ENCODE peak calls at places on chromosome 9, in nine cellular contexts. One of them, this sample, is unnamed.

GRCh38 chr9:136502940-136503550 is 20.2 kb upstream of the SEC16A start:
- DNase-seq in activated naive CD8-positive, alpha-beta T cell treated with anti-CD3 and anti-CD28 coated beads, Interleukin-2, amount 50 U/mL, for 24 hours: no peak
- DNase-seq in stimulated activated CD8-positive, alpha-beta memory T cell treated with anti-CD3 and anti-CD28 coated beads, Interleukin-15, amount 100 ng/mL, for 24 hours: no peak
- DNase-seq in memory B cell: no peak
- DNase-seq in RWPE1: no peak
- DNase-seq in T-helper 1 cell: no peak
- DNase-seq in ACHN: no peak
- DNase-seq in fibroblast of lung: no peak
- DNase-seq in omental fat pad: no peak
- DNase-seq in this sample: no peak

GRCh38 chr9:135582966-135583685 is 21.6 kb downstream of the PAEP start:
- DNase-seq in activated naive CD8-positive, alpha-beta T cell treated with anti-CD3 and anti-CD28 coated beads, Interleukin-2, amount 50 U/mL, for 24 hours: no peak
- DNase-seq in stimulated activated CD8-positive, alpha-beta memory T cell treated with anti-CD3 and anti-CD28 coated beads, Interleukin-15, amount 100 ng/mL, for 24 hours: no peak
- DNase-seq in memory B cell: no peak
- DNase-seq in RWPE1: no peak
- DNase-seq in T-helper 1 cell: no peak
- DNase-seq in ACHN: no peak
- DNase-seq in fibroblast of lung: no peak
- DNase-seq in omental fat pad: no peak
- DNase-seq in this sample: no peak

GRCh38 chr9:9387511-9388115 is 1225.2 kb downstream of the PTPRD start:
- DNase-seq in activated naive CD8-positive, alpha-beta T cell treated with anti-CD3 and anti-CD28 coated beads, Interleukin-2, amount 50 U/mL, for 24 hours: no peak
- DNase-seq in stimulated activated CD8-positive, alpha-beta memory T cell treated with anti-CD3 and anti-CD28 coated beads, Interleukin-15, amount 100 ng/mL, for 24 hours: no peak
- DNase-seq in memory B cell: no peak
- DNase-seq in RWPE1: no peak
- DNase-seq in T-helper 1 cell: no peak
- DNase-seq in ACHN: no peak
- DNase-seq in fibroblast of lung: no peak
- DNase-seq in omental fat pad: no peak
- DNase-seq in this sample: no peak

GRCh38 chr9:136517012-136517743 is 28.7 kb downstream of the NOTCH1 start:
- DNase-seq in activated naive CD8-positive, alpha-beta T cell treated with anti-CD3 and anti-CD28 coated beads, Interleukin-2, amount 50 U/mL, for 24 hours: no peak
- DNase-seq in stimulated activated CD8-positive, alpha-beta memory T cell treated with anti-CD3 and anti-CD28 coated beads, Interleukin-15, amount 100 ng/mL, for 24 hours: no peak
- DNase-seq in memory B cell: no peak
- DNase-seq in RWPE1: no peak
- DNase-seq in T-helper 1 cell: no peak
- DNase-seq in ACHN: no peak
- DNase-seq in fibroblast of lung: no peak
- DNase-seq in omental fat pad: no peak
- DNase-seq in this sample: no peak

GRCh38 chr9:129319938-129320481 is 141.9 kb upstream of the IER5L start:
- DNase-seq in activated naive CD8-positive, alpha-beta T cell treated with anti-CD3 and anti-CD28 coated beads, Interleukin-2, amount 50 U/mL, for 24 hours: no peak
- DNase-seq in stimulated activated CD8-positive, alpha-beta memory T cell treated with anti-CD3 and anti-CD28 coated beads, Interleukin-15, amount 100 ng/mL, for 24 hours: no peak
- DNase-seq in memory B cell: no peak
- DNase-seq in RWPE1: no peak
- DNase-seq in T-helper 1 cell: no peak
- DNase-seq in ACHN: no peak
- DNase-seq in fibroblast of lung: no peak
- DNase-seq in omental fat pad: peak
- DNase-seq in this sample: no peak

GRCh38 chr9:14908221-14909206 is 1.7 kb downstream of the FREM1 start:
- DNase-seq in activated naive CD8-positive, alpha-beta T cell treated with anti-CD3 and anti-CD28 coated beads, Interleukin-2, amount 50 U/mL, for 24 hours: no peak
- DNase-seq in stimulated activated CD8-positive, alpha-beta memory T cell treated with anti-CD3 and anti-CD28 coated beads, Interleukin-15, amount 100 ng/mL, for 24 hours: no peak
- DNase-seq in memory B cell: no peak
- DNase-seq in RWPE1: no peak
- DNase-seq in T-helper 1 cell: no peak
- DNase-seq in ACHN: no peak
- DNase-seq in fibroblast of lung: no peak
- DNase-seq in omental fat pad: no peak
- DNase-seq in this sample: no peak

GRCh38 chr9:108047264-108047663 is 557.7 kb upstream of the KLF4 start:
- DNase-seq in activated naive CD8-positive, alpha-beta T cell treated with anti-CD3 and anti-CD28 coated beads, Interleukin-2, amount 50 U/mL, for 24 hours: no peak
- DNase-seq in stimulated activated CD8-positive, alpha-beta memory T cell treated with anti-CD3 and anti-CD28 coated beads, Interleukin-15, amount 100 ng/mL, for 24 hours: no peak
- DNase-seq in memory B cell: no peak
- DNase-seq in RWPE1: no peak
- DNase-seq in T-helper 1 cell: no peak
- DNase-seq in ACHN: no peak
- DNase-seq in fibroblast of lung: peak
- DNase-seq in omental fat pad: no peak
- DNase-seq in this sample: no peak

GRCh38 chr9:93598647-93599241 is 22.4 kb downstream of the PHF2 start:
- DNase-seq in activated naive CD8-positive, alpha-beta T cell treated with anti-CD3 and anti-CD28 coated beads, Interleukin-2, amount 50 U/mL, for 24 hours: no peak
- DNase-seq in stimulated activated CD8-positive, alpha-beta memory T cell treated with anti-CD3 and anti-CD28 coated beads, Interleukin-15, amount 100 ng/mL, for 24 hours: no peak
- DNase-seq in memory B cell: no peak
- DNase-seq in RWPE1: peak
- DNase-seq in T-helper 1 cell: no peak
- DNase-seq in ACHN: no peak
- DNase-seq in fibroblast of lung: peak
- DNase-seq in omental fat pad: no peak
- DNase-seq in this sample: no peak